ENCODE peak calls at places on chromosomes 2 and 18, in five cellular contexts. I, A, Y, L and B are unnamed samples.

GRCh38 chr2:241834853-241835210 is 23.9 kb downstream of the PDCD1 start:
- DNase-seq in I (no peak), A (no peak), Y (no peak), L (no peak), B (no peak)

GRCh38 chr18:10660485-10660884 is 134.7 kb downstream of the NAPG start:
- DNase-seq in I (peak; percentile 80), A (no peak), Y (no peak), L (peak; percentile 18), B (peak; percentile 25)

GRCh38 chr2:69948032-69948962 is 13.1 kb downstream of the ASPRV1 start:
- DNase-seq in I (no peak), A (no peak), Y (no peak), L (no peak), B (no peak)

GRCh38 chr2:199535445-199536177 is 77.9 kb upstream of the SATB2 start:
- DNase-seq in I (no peak), A (no peak), Y (no peak), L (no peak), B (no peak)

GRCh38 chr2:236765475-236765874 is 195.8 kb downstream of the ACKR3 start:
- DNase-seq in I (no peak), A (no peak), Y (no peak), L (no peak), B (no peak)

GRCh38 chr2:207375207-207375875 is 154.4 kb upstream of the CREB1 start:
- DNase-seq in I (no peak), A (no peak), Y (no peak), L (no peak), B (no peak)

GRCh38 chr2:112321375-112322320 is 46.3 kb downstream of the ZC3H6 start:
- DNase-seq in I (no peak), A (peak; percentile 42), Y (no peak), L (no peak), B (peak; percentile 38)

GRCh38 chr2:25521665-25522387 is 151.6 kb downstream of the DTNB start:
- DNase-seq in I (no peak), A (peak; percentile 49), Y (peak; percentile 28), L (peak; percentile 67), B (peak; percentile 48)

GRCh38 chr2:74738586-74738985 is 84.5 kb downstream of the SEMA4F start:
- DNase-seq in I (no peak), A (no peak), Y (no peak), L (no peak), B (no peak)

GRCh38 chr2:23545391-23545790 is 160.4 kb downstream of the KLHL29 start:
- DNase-seq in I (peak; percentile 33), A (no peak), Y (peak; percentile 14), L (no peak), B (no peak)

GRCh38 chr2:158795110-158795924 is at the start of gene DAPL1:
- DNase-seq in I (no peak), A (no peak), Y (no peak), L (peak; percentile 64), B (no peak)

GRCh38 chr2:20526666-20527065 is 79.8 kb downstream of the RHOB start:
- DNase-seq in I (peak; percentile 69), A (no peak), Y (no peak), L (peak; percentile 30), B (no peak)

GRCh38 chr2:96636772-96637171 is 1.3 kb downstream of the KANSL3 start:
- DNase-seq in I (peak; percentile 61), A (peak; percentile 9), Y (no peak), L (no peak), B (peak; percentile 14)

GRCh38 chr2:146720170-146720569 is 1124.7 kb upstream of the ACVR2A start:
- DNase-seq in I (no peak), A (no peak), Y (no peak), L (no peak), B (no peak)

GRCh38 chr2:37993135-37993534 is 68.0 kb downstream of the RMDN2 start:
- DNase-seq in I (no peak), A (no peak), Y (no peak), L (no peak), B (no peak)

GRCh38 chr2:54658548-54659207 is 64.8 kb upstream of the EML6 start:
- DNase-seq in I (no peak), A (peak; percentile 49), Y (no peak), L (no peak), B (peak; percentile 75)

DNA sequence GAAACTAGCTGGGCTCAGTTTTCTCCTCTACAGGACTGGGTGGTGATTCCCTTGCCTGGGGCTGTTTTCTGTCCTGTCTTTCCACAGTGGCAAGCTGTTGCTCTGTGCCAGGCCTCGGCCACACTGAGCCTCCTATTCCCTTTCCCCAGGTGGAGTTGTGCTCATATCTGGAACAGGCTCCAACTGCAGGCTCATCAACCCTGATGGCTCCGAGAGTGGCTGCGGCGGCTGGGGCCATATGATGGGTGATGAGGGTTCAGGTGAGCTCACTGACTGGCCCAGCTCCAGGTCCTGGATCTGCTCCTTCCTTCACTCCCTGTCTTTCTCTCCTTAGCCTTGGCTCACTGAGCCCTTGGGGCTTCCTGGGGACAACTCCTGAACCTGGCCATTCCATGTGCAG is 4.0 kb downstream of the NAGK start:
- DNase-seq in I (peak; percentile 51), A (no peak), Y (no peak), L (no peak), B (no peak)
- H3K4me3 ChIP-seq in I (no peak overlapping the region), A (no peak overlapping the region), Y (no peak overlapping the region), L (no peak overlapping the region), B (no peak overlapping the region)

GRCh38 chr2:85772019-85772745 is 18.4 kb downstream of the ATOH8 start:
- DNase-seq in I (peak; percentile 100), A (peak; percentile 93), Y (peak; percentile 90), L (peak; percentile 97), B (peak; percentile 99)
- H3K4me1 ChIP-seq in I (peaks cover 70% of the 10 kb centered on the region), A (peaks cover 18% of the 10 kb centered on the region), Y (peaks cover 66% of the 10 kb centered on the region), L (peaks cover 54% of the 10 kb centered on the region), B (peaks cover 52% of the 10 kb centered on the region)

DNA sequence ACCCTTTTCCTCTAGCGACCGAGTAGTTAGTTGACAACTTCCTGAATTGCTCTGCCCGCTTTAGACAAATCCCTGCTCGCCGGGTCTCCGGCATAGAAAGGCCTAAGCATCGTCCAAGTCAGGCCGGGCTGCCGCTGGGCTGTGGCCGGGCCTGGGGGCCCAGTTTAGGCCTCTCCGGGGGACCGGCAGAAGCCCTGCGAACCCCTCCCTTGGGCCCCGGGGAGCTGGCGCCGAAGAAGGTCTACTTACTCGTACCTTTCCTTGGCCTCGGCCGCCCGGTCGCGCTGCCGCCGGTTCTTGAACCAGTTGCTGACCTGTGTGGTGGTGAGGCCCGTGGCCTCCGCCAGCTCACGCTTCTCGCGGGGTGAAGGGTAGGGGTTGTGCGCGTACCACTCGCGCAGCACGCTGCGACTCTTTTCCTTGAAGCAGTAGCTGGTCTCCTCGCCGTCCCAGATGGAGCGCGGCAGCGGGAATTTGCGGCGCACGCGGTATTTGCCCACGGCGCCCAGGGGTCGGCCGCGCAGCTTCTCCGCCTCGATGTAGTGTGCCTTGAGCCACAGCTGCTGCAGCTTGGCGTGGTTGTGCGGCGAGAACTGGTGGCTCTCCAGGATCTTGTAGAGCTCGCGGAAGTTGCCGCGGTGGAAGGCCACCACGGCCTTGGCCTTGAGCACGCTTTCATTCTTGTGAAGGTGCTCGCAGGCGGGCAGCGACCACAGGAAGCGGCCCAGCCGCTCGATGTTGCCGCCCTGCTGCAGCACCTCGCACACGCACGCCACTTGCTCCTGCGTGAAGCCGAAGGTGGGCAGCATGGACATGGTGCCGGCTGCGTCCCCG is 739 bp downstream of the SIX2 start:
- DNase-seq in I (peak; percentile 80), A (no peak), Y (no peak), L (peak; percentile 60), B (no peak)
- H3K4me3 ChIP-seq in I (peak overlapping the region; percentile 25), A (no peak overlapping the region), Y (no peak overlapping the region), L (no peak overlapping the region), B (peak overlapping the region; percentile 42)

GRCh38 chr2:39736593-39736992 is 42.5 kb downstream of the THUMPD2 start:
- DNase-seq in I (no peak), A (peak; percentile 45), Y (no peak), L (no peak), B (peak; percentile 99)
- H3K4me1 ChIP-seq in I (peaks cover 7% of the 10 kb centered on the region), A (peaks cover 46% of the 10 kb centered on the region), Y (no peaks in the 10 kb centered on the region), L (no peaks in the 10 kb centered on the region), B (peaks cover 37% of the 10 kb centered on the region)

DNA sequence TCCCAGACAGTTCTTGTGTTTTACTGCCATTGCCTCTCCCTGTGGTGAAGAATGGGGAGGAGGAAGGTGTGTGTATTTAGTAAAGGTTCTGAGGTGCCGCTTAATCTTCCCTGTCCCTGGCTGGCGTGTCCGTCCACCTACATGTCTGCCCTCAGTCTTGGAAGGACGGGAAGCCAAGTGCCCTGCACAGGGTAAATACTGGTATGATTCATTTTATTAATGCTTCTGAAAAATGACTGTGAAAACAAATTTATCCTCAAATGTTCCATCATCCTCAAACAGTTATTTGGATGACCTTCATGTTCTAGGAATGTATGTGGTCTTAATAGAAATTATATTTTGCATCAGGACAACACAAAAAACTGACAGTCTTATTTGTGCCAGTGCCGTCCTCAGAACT is 6.6 kb downstream of the EPAS1 start:
- DNase-seq in I (no peak), A (no peak), Y (no peak), L (no peak), B (peak; percentile 45)
- H3K4me3 ChIP-seq in I (no peak overlapping the region), A (no peak overlapping the region), Y (no peak overlapping the region), L (no peak overlapping the region), B (no peak overlapping the region)

DNA sequence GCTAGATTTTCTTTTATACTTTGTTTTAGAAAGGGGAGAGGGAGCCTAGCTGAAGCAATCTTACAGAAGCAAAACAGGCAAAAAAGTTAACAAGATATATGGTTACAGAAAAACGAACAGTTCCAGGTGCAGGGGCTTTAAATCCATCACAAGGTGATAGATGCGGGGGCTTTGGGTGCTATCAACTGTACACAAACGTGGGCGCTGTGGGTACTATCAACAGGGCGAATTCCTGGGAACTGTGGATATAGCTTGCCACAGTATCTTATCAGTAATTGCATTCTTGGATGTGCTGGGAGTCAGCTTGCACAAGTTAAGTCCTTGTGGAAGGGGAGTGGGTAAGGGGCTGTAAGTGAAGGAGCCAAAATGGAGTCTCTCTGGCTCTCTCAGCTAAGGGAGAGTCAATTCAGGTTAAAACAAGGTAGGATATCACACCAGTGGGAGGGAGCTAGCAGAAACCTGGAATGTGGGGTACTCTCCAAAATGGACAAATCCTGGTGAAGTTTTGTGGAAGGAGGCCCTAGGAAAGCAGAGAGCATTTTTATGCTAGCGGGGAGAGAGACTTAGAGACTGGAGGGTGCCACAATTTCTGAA is 325.8 kb upstream of the SPHKAP start:
- DNase-seq in I (no peak), A (no peak), Y (no peak), L (no peak), B (no peak)
- H3K4me1 ChIP-seq in I (peaks cover 5% of the 10 kb centered on the region), A (no peaks in the 10 kb centered on the region), Y (no peaks in the 10 kb centered on the region), L (no peaks in the 10 kb centered on the region), B (no peaks in the 10 kb centered on the region)

GRCh38 chr2:191636235-191636543 is 41.7 kb upstream of the NABP1 start:
- DNase-seq in I (no peak), A (peak; percentile 76), Y (no peak), L (no peak), B (peak; percentile 97)
- H3K4me3 ChIP-seq in I (no peak overlapping the region), A (no peak overlapping the region), Y (no peak overlapping the region), L (no peak overlapping the region), B (peak overlapping the region; percentile 31)

GRCh38 chr18:58402951-58403702 is 225.8 kb downstream of the ALPK2 start:
- DNase-seq in I (peak; percentile 62), A (no peak), Y (no peak), L (no peak), B (no peak)
- H3K4me1 ChIP-seq in I (peaks cover 5% of the 10 kb centered on the region), A (peaks cover 8% of the 10 kb centered on the region), Y (peaks cover 39% of the 10 kb centered on the region), L (peaks cover 43% of the 10 kb centered on the region), B (no peaks in the 10 kb centered on the region)